ENCODE peak calls at places on chromosomes 6 and 20, in six cellular contexts. One of them, this sample, is unnamed.

GRCh38 chr6:69866351-69867074 is at the start of gene COL19A1:
- DNase-seq in heart left ventricle: peak
- DNase-seq in fibroblast of the conjunctiva: no peak
- DNase-seq in WERI-Rb-1: no peak
- DNase-seq in H54: no peak
- DNase-seq in SK-N-DZ: peak
- DNase-seq in this sample: peak

GRCh38 chr6:33869826-33870423 is 66.1 kb upstream of the MLN start:
- DNase-seq in heart left ventricle: no peak
- DNase-seq in fibroblast of the conjunctiva: no peak
- DNase-seq in WERI-Rb-1: peak
- DNase-seq in H54: no peak
- DNase-seq in SK-N-DZ: no peak
- DNase-seq in this sample: no peak

GRCh38 chr6:7902867-7903266 is 7.7 kb downstream of the TXNDC5 start:
- DNase-seq in heart left ventricle: no peak
- DNase-seq in fibroblast of the conjunctiva: no peak
- DNase-seq in WERI-Rb-1: no peak
- DNase-seq in H54: no peak
- DNase-seq in SK-N-DZ: no peak
- DNase-seq in this sample: no peak

GRCh38 chr20:32964575-32964974 is 39.7 kb downstream of the SUN5 start:
- DNase-seq in heart left ventricle: no peak
- DNase-seq in fibroblast of the conjunctiva: no peak
- DNase-seq in WERI-Rb-1: no peak
- DNase-seq in H54: no peak
- DNase-seq in SK-N-DZ: no peak
- DNase-seq in this sample: no peak

GRCh38 chr6:17884501-17885039 is 102.9 kb downstream of the KIF13A start:
- DNase-seq in heart left ventricle: no peak
- DNase-seq in fibroblast of the conjunctiva: no peak
- DNase-seq in WERI-Rb-1: no peak
- DNase-seq in H54: no peak
- DNase-seq in SK-N-DZ: no peak
- DNase-seq in this sample: peak

GRCh38 chr20:39960522-39961420 is 728.3 kb downstream of the MAFB start:
- DNase-seq in heart left ventricle: peak
- DNase-seq in fibroblast of the conjunctiva: no peak
- DNase-seq in WERI-Rb-1: no peak
- DNase-seq in H54: no peak
- DNase-seq in SK-N-DZ: peak
- DNase-seq in this sample: no peak

GRCh38 chr6:129795261-129795660 is 65.9 kb downstream of the TMEM244 start:
- DNase-seq in heart left ventricle: no peak
- DNase-seq in fibroblast of the conjunctiva: no peak
- DNase-seq in WERI-Rb-1: no peak
- DNase-seq in H54: peak
- DNase-seq in SK-N-DZ: no peak
- DNase-seq in this sample: no peak

GRCh38 chr6:96878101-96878500 is 19.6 kb downstream of the NDUFAF4 start:
- DNase-seq in heart left ventricle: no peak
- DNase-seq in fibroblast of the conjunctiva: no peak
- DNase-seq in WERI-Rb-1: no peak
- DNase-seq in H54: no peak
- DNase-seq in SK-N-DZ: no peak
- DNase-seq in this sample: no peak

GRCh38 chr20:7741866-7742265 is 198.4 kb downstream of the HAO1 start:
- DNase-seq in heart left ventricle: no peak
- DNase-seq in fibroblast of the conjunctiva: no peak
- DNase-seq in WERI-Rb-1: no peak
- DNase-seq in H54: no peak
- DNase-seq in SK-N-DZ: no peak
- DNase-seq in this sample: no peak

GRCh38 chr20:50286609-50287008 is 96.0 kb downstream of the CEBPB start:
- DNase-seq in heart left ventricle: no peak
- DNase-seq in fibroblast of the conjunctiva: peak
- DNase-seq in WERI-Rb-1: no peak
- DNase-seq in H54: peak
- DNase-seq in SK-N-DZ: peak
- DNase-seq in this sample: no peak

GRCh38 chr6:10901751-10902150 is 14.9 kb downstream of the SYCP2L start:
- DNase-seq in heart left ventricle: no peak
- DNase-seq in fibroblast of the conjunctiva: no peak
- DNase-seq in WERI-Rb-1: no peak
- DNase-seq in H54: no peak
- DNase-seq in SK-N-DZ: no peak
- DNase-seq in this sample: peak

GRCh38 chr6:158249437-158249836 is 62.8 kb upstream of the TULP4 start:
- DNase-seq in heart left ventricle: no peak
- DNase-seq in fibroblast of the conjunctiva: no peak
- DNase-seq in WERI-Rb-1: no peak
- DNase-seq in H54: no peak
- DNase-seq in SK-N-DZ: no peak
- DNase-seq in this sample: no peak

GRCh38 chr6:10396775-10397174 is 18.1 kb downstream of the TFAP2A start:
- DNase-seq in heart left ventricle: no peak
- DNase-seq in fibroblast of the conjunctiva: no peak
- DNase-seq in WERI-Rb-1: no peak
- DNase-seq in H54: no peak
- DNase-seq in SK-N-DZ: no peak
- DNase-seq in this sample: no peak

GRCh38 chr6:80003841-80004198 is 629 bp upstream of the TTK start:
- DNase-seq in heart left ventricle: peak
- DNase-seq in fibroblast of the conjunctiva: peak
- DNase-seq in WERI-Rb-1: peak
- DNase-seq in H54: no peak
- DNase-seq in SK-N-DZ: no peak
- DNase-seq in this sample: peak

GRCh38 chr20:34285450-34285849 is 17.7 kb downstream of the AHCY start:
- DNase-seq in heart left ventricle: no peak
- DNase-seq in fibroblast of the conjunctiva: no peak
- DNase-seq in WERI-Rb-1: no peak
- DNase-seq in H54: no peak
- DNase-seq in SK-N-DZ: no peak
- DNase-seq in this sample: no peak

GRCh38 chr6:22333802-22334201 is 37.0 kb upstream of the PRL start:
- DNase-seq in heart left ventricle: no peak
- DNase-seq in fibroblast of the conjunctiva: no peak
- DNase-seq in WERI-Rb-1: no peak
- DNase-seq in H54: no peak
- DNase-seq in SK-N-DZ: no peak
- DNase-seq in this sample: no peak

GRCh38 chr6:100453701-100454521 is 10.8 kb downstream of the SIM1 start:
- DNase-seq in heart left ventricle: no peak
- DNase-seq in fibroblast of the conjunctiva: no peak
- DNase-seq in WERI-Rb-1: no peak
- DNase-seq in H54: no peak
- DNase-seq in SK-N-DZ: peak
- DNase-seq in this sample: no peak

GRCh38 chr20:13684566-13685222 is 46.0 kb upstream of the TASP1 start:
- DNase-seq in heart left ventricle: no peak
- DNase-seq in fibroblast of the conjunctiva: no peak
- DNase-seq in WERI-Rb-1: no peak
- DNase-seq in H54: no peak
- DNase-seq in SK-N-DZ: no peak
- DNase-seq in this sample: peak

GRCh38 chr20:11032611-11033010 is 358.8 kb upstream of the JAG1 start:
- DNase-seq in heart left ventricle: no peak
- DNase-seq in fibroblast of the conjunctiva: no peak
- DNase-seq in WERI-Rb-1: no peak
- DNase-seq in H54: no peak
- DNase-seq in SK-N-DZ: no peak
- DNase-seq in this sample: no peak

GRCh38 chr6:90156861-90157260 is 139.8 kb downstream of the BACH2 start:
- DNase-seq in heart left ventricle: no peak
- DNase-seq in fibroblast of the conjunctiva: no peak
- DNase-seq in WERI-Rb-1: no peak
- DNase-seq in H54: no peak
- DNase-seq in SK-N-DZ: no peak
- DNase-seq in this sample: no peak

GRCh38 chr6:131998255-131998982 is 47.2 kb upstream of the CCN2 start:
- DNase-seq in heart left ventricle: peak
- DNase-seq in fibroblast of the conjunctiva: peak
- DNase-seq in WERI-Rb-1: no peak
- DNase-seq in H54: no peak
- DNase-seq in SK-N-DZ: no peak
- DNase-seq in this sample: no peak

GRCh38 chr6:136889271-136890193 is 32.6 kb upstream of the SLC35D3 start:
- DNase-seq in heart left ventricle: no peak
- DNase-seq in fibroblast of the conjunctiva: no peak
- DNase-seq in WERI-Rb-1: no peak
- DNase-seq in H54: no peak
- DNase-seq in SK-N-DZ: no peak
- DNase-seq in this sample: peak

GRCh38 chr6:89239338-89239737 is 22.2 kb upstream of the GABRR1 start:
- DNase-seq in heart left ventricle: no peak
- DNase-seq in fibroblast of the conjunctiva: no peak
- DNase-seq in WERI-Rb-1: no peak
- DNase-seq in H54: peak
- DNase-seq in SK-N-DZ: no peak
- DNase-seq in this sample: peak

GRCh38 chr6:29661071-29661470 is 4.2 kb downstream of the MOG start:
- DNase-seq in heart left ventricle: no peak
- DNase-seq in fibroblast of the conjunctiva: no peak
- DNase-seq in WERI-Rb-1: no peak
- DNase-seq in H54: no peak
- DNase-seq in SK-N-DZ: no peak
- DNase-seq in this sample: no peak

GRCh38 chr6:135651964-135652755 is 154.6 kb upstream of the AHI1 start:
- DNase-seq in heart left ventricle: no peak
- DNase-seq in fibroblast of the conjunctiva: no peak
- DNase-seq in WERI-Rb-1: no peak
- DNase-seq in H54: no peak
- DNase-seq in SK-N-DZ: no peak
- DNase-seq in this sample: peak

GRCh38 chr20:25487306-25487705 is 79.8 kb downstream of the GINS1 start:
- DNase-seq in heart left ventricle: no peak
- DNase-seq in fibroblast of the conjunctiva: no peak
- DNase-seq in WERI-Rb-1: no peak
- DNase-seq in H54: no peak
- DNase-seq in SK-N-DZ: no peak
- DNase-seq in this sample: no peak

GRCh38 chr20:62832951-62833391 is 16.1 kb downstream of the COL9A3 start:
- DNase-seq in heart left ventricle: peak
- DNase-seq in fibroblast of the conjunctiva: no peak
- DNase-seq in WERI-Rb-1: no peak
- DNase-seq in H54: no peak
- DNase-seq in SK-N-DZ: no peak
- DNase-seq in this sample: no peak

GRCh38 chr6:134621858-134622257 is 303.9 kb upstream of the SGK1 start:
- DNase-seq in heart left ventricle: no peak
- DNase-seq in fibroblast of the conjunctiva: no peak
- DNase-seq in WERI-Rb-1: peak
- DNase-seq in H54: no peak
- DNase-seq in SK-N-DZ: no peak
- DNase-seq in this sample: no peak

GRCh38 chr20:59010995-59011873 is 4.2 kb upstream of the CTSZ start:
- DNase-seq in heart left ventricle: peak
- DNase-seq in fibroblast of the conjunctiva: peak
- DNase-seq in WERI-Rb-1: no peak
- DNase-seq in H54: peak
- DNase-seq in SK-N-DZ: no peak
- DNase-seq in this sample: no peak

GRCh38 chr6:170483413-170483812 is 69.7 kb downstream of the PSMB1 start:
- DNase-seq in heart left ventricle: no peak
- DNase-seq in fibroblast of the conjunctiva: no peak
- DNase-seq in WERI-Rb-1: no peak
- DNase-seq in H54: no peak
- DNase-seq in SK-N-DZ: no peak
- DNase-seq in this sample: no peak

GRCh38 chr6:99434702-99435530 is 9.8 kb upstream of the PNISR start:
- DNase-seq in heart left ventricle: no peak
- DNase-seq in fibroblast of the conjunctiva: peak
- DNase-seq in WERI-Rb-1: no peak
- DNase-seq in H54: no peak
- DNase-seq in SK-N-DZ: peak
- DNase-seq in this sample: peak

GRCh38 chr20:57291003-57291402 is 24.6 kb upstream of the BMP7 start:
- DNase-seq in heart left ventricle: no peak
- DNase-seq in fibroblast of the conjunctiva: no peak
- DNase-seq in WERI-Rb-1: no peak
- DNase-seq in H54: no peak
- DNase-seq in SK-N-DZ: no peak
- DNase-seq in this sample: no peak

GRCh38 chr6:24929255-24929654 is 6.5 kb downstream of the RIPOR2 start:
- DNase-seq in heart left ventricle: no peak
- DNase-seq in fibroblast of the conjunctiva: no peak
- DNase-seq in WERI-Rb-1: no peak
- DNase-seq in H54: no peak
- DNase-seq in SK-N-DZ: no peak
- DNase-seq in this sample: peak

GRCh38 chr20:44153636-44154043 is 33.3 kb downstream of the JPH2 start:
- DNase-seq in heart left ventricle: peak
- DNase-seq in fibroblast of the conjunctiva: no peak
- DNase-seq in WERI-Rb-1: no peak
- DNase-seq in H54: no peak
- DNase-seq in SK-N-DZ: no peak
- DNase-seq in this sample: no peak

GRCh38 chr20:58637466-58638198 is 13.5 kb upstream of the STX16 start:
- DNase-seq in heart left ventricle: no peak
- DNase-seq in fibroblast of the conjunctiva: no peak
- DNase-seq in WERI-Rb-1: no peak
- DNase-seq in H54: no peak
- DNase-seq in SK-N-DZ: no peak
- DNase-seq in this sample: no peak

GRCh38 chr20:63224272-63225081 is 8.5 kb upstream of the YTHDF1 start:
- DNase-seq in heart left ventricle: peak
- DNase-seq in fibroblast of the conjunctiva: no peak
- DNase-seq in WERI-Rb-1: peak
- DNase-seq in H54: peak
- DNase-seq in SK-N-DZ: peak
- DNase-seq in this sample: peak

GRCh38 chr20:63534831-63535651 is 2.1 kb downstream of the PTK6 start:
- DNase-seq in heart left ventricle: peak
- DNase-seq in fibroblast of the conjunctiva: no peak
- DNase-seq in WERI-Rb-1: no peak
- DNase-seq in H54: no peak
- DNase-seq in SK-N-DZ: no peak
- DNase-seq in this sample: no peak

This sample was measured in NB4.